ENCODE peak calls at places on chromosomes 2 and 18, in five cellular contexts. A, H, V, W and I are unnamed samples.

GRCh38 chr2:235542728-235543125 is 48.9 kb downstream of the AGAP1 start:
- DNase-seq in V (no peak), W (no peak), H (no peak), A (no peak), I (no peak)

GRCh38 chr2:207765960-207766582 is 3.6 kb downstream of the FZD5 start:
- DNase-seq in A (no peak), W (no peak), V (no peak), H (no peak), I (no peak)

GRCh38 chr18:10336749-10337148 is 117.7 kb upstream of the APCDD1 start:
- DNase-seq in W (no peak), V (no peak), A (no peak), H (no peak), I (no peak)

GRCh38 chr2:117856415-117857210 is 42.1 kb downstream of the DDX18 start:
- DNase-seq in W (no peak), H (no peak), A (no peak), V (peak; percentile 96), I (peak; percentile 98)

GRCh38 chr2:239695106-239695727 is 294.4 kb upstream of the HDAC4 start:
- DNase-seq in A (no peak), H (no peak), W (no peak), V (no peak), I (no peak)

GRCh38 chr2:64478502-64479230 is 24.7 kb downstream of the LGALSL start:
- DNase-seq in V (no peak), W (no peak), A (no peak), H (no peak), I (no peak)

GRCh38 chr18:34738173-34738894 is 28.2 kb downstream of the DTNA start:
- DNase-seq in V (peak; percentile 56), W (no peak), A (no peak), H (no peak), I (peak; percentile 45)

GRCh38 chr2:159054032-159054334 is 85.5 kb downstream of the TANC1 start:
- DNase-seq in W (no peak), H (no peak), A (no peak), V (no peak), I (no peak)

GRCh38 chr2:216339456-216340279 is 32.6 kb downstream of the MARCHF4 start:
- DNase-seq in V (peak; percentile 71), H (no peak), A (no peak), W (no peak), I (peak; percentile 63)

GRCh38 chr18:59674534-59674933 is 22.7 kb downstream of the CCBE1 start:
- DNase-seq in A (no peak), H (no peak), W (no peak), V (no peak), I (no peak)

GRCh38 chr2:238613610-238614009 is 186.9 kb downstream of the ASB1 start:
- DNase-seq in H (no peak), W (no peak), A (no peak), V (no peak), I (no peak)

GRCh38 chr18:74283255-74283554 is 8.6 kb downstream of the CYB5A start:
- DNase-seq in H (no peak), W (no peak), V (no peak), A (no peak), I (no peak)

GRCh38 chr2:164910091-164910899 is 45.0 kb downstream of the SLC38A11 start:
- DNase-seq in V (peak; percentile 82), H (no peak), W (no peak), A (no peak), I (peak; percentile 94)

GRCh38 chr18:11802586-11802985 is 48.6 kb upstream of the CHMP1B start:
- DNase-seq in V (no peak), H (no peak), A (no peak), W (no peak), I (no peak)

GRCh38 chr2:154697422-154698237 is 865 bp upstream of the KCNJ3 start:
- DNase-seq in W (no peak), A (no peak), V (peak; percentile 1), H (peak; percentile 22), I (no peak)

GRCh38 chr2:10410001-10410671 is 38.0 kb downstream of the ODC1 start:
- DNase-seq in V (peak; percentile 66), W (peak; percentile 90), A (no peak), H (no peak), I (no peak)

GRCh38 chr2:187078297-187078696 is 229.3 kb upstream of the ZSWIM2 start:
- DNase-seq in H (no peak), A (no peak), W (peak; percentile 12), V (peak; percentile 14), I (peak; percentile 34)

GRCh38 chr2:161954103-161954502 is 119.9 kb downstream of the DPP4 start:
- DNase-seq in V (no peak), H (no peak), W (no peak), A (no peak), I (peak; percentile 6)

GRCh38 chr2:20350753-20351554 is at the start of gene PUM2:
- DNase-seq in W (peak; percentile 99), H (peak; percentile 90), A (peak; percentile 82), V (peak; percentile 84), I (peak; percentile 97)

GRCh38 chr2:48313036-48313877 is 216.7 kb upstream of the STON1 start:
- DNase-seq in H (no peak), W (no peak), V (no peak), A (no peak), I (no peak)

GRCh38 chr2:107936427-107937359 is 49.6 kb upstream of the SLC5A7 start:
- DNase-seq in A (no peak), V (no peak), W (peak; percentile 47), H (no peak), I (peak; percentile 20)

GRCh38 chr2:64114063-64114911 is 29.9 kb downstream of the PELI1 start:
- DNase-seq in A (no peak), V (peak; percentile 92), W (no peak), H (no peak), I (peak; percentile 84)

GRCh38 chr2:24855703-24856102 is 62.5 kb downstream of the CENPO start:
- DNase-seq in H (peak; percentile 73), A (no peak), W (peak; percentile 62), V (peak; percentile 24), I (peak; percentile 67)

GRCh38 chr2:42125887-42126594 is 43.1 kb upstream of the EML4 start:
- DNase-seq in A (no peak), H (no peak), V (peak; percentile 58), W (no peak), I (no peak)

GRCh38 chr2:158685646-158686045 is 109.5 kb upstream of the DAPL1 start:
- DNase-seq in A (no peak), H (no peak), W (no peak), V (no peak), I (no peak)

GRCh38 chr2:162022290-162022945 is 51.6 kb downstream of the DPP4 start:
- DNase-seq in A (no peak), W (no peak), V (peak; percentile 65), H (no peak), I (peak; percentile 53)

GRCh38 chr18:80200171-80200931 is 47.0 kb downstream of the PARD6G start:
- DNase-seq in V (no peak), W (peak; percentile 39), A (no peak), H (no peak), I (peak; percentile 20)

GRCh38 chr2:118058979-118059378 is 29.3 kb upstream of the INSIG2 start:
- DNase-seq in A (no peak), H (no peak), V (peak; percentile 63), W (no peak), I (peak; percentile 14)

GRCh38 chr2:188295067-188295685 is 3.5 kb downstream of the GULP1 start:
- DNase-seq in A (no peak), W (no peak), V (peak; percentile 8), H (no peak), I (no peak)
- H3K4me3 ChIP-seq in A (no peak overlapping the region), W (no peak overlapping the region), V (no peak overlapping the region), H (peak overlapping the region; percentile 83), I (no peak overlapping the region)

GRCh38 chr2:8926356-8926755 is 77.1 kb downstream of the MBOAT2 start:
- DNase-seq in W (no peak), A (peak; percentile 15), V (no peak), H (no peak), I (no peak)
- H3K4me3 ChIP-seq in W (no peak overlapping the region), A (no peak overlapping the region), V (no peak overlapping the region), H (no peak overlapping the region), I (no peak overlapping the region)

GRCh38 chr2:201150454-201151020 is 32.4 kb upstream of the CASP10 start:
- DNase-seq in H (no peak), V (no peak), A (no peak), W (no peak), I (no peak)
- H3K4me3 ChIP-seq in H (no peak overlapping the region), V (peak overlapping the region; percentile 3), A (no peak overlapping the region), W (no peak overlapping the region), I (no peak overlapping the region)

GRCh38 chr2:30408961-30409387 is 38.1 kb upstream of the LCLAT1 start:
- DNase-seq in W (no peak), H (no peak), A (no peak), V (peak; percentile 84), I (no peak)
- H3K4me3 ChIP-seq in W (no peak overlapping the region), H (no peak overlapping the region), A (no peak overlapping the region), V (no peak overlapping the region), I (no peak overlapping the region)

DNA sequence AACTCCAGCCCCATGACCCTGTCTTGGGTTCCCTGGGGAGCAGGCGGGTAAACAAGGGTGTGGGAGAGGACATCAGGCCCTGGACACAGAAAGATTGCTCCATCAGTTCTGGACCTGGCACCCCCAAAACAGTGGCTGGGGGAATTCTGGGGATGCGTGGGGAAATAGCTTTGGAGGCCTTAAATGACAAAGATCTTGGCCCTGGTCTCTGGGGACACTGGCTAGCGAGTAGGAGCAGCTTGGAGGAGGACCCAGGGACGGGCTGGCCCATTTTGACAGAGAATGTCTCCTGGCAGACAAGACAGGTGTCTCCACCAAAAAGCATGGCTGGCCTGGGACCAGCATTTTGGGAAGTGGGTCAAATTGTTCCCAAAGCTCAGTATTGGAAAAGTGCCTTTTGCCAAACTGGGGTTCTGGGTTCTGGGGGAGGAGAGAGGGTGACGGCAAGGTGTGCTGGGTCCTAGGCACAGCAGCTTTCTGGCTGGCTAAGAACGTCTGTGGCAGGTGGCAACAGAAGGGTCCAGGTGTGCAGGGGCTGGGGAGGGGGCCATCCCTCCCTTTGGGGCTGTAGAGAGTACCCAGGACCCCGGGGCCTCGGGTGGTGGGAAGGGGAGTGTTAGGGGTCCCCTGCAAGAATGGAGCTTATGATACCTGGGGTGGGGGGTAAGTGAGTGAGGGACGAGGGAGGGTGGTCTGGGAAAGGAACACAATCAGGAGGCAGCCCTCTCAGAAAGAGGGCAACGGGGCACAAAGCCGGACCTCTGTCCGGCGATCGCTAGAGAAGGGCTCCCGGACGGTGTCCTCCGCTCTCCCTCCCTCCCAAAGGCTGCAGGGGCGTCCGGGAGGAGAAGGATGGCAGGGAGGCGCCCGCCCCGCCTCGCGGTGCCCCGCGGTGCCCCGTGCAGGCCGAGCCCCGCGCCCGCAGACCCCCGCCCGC is 557 bp downstream of the CYRIA start:
- DNase-seq in V (no peak), H (peak; percentile 27), W (peak; percentile 51), A (no peak), I (no peak)
- H3K4me3 ChIP-seq in V (peak overlapping the region; percentile 60), H (peak overlapping the region; percentile 56), W (peak overlapping the region; percentile 68), A (peak overlapping the region; percentile 38), I (peak overlapping the region; percentile 71)

DNA sequence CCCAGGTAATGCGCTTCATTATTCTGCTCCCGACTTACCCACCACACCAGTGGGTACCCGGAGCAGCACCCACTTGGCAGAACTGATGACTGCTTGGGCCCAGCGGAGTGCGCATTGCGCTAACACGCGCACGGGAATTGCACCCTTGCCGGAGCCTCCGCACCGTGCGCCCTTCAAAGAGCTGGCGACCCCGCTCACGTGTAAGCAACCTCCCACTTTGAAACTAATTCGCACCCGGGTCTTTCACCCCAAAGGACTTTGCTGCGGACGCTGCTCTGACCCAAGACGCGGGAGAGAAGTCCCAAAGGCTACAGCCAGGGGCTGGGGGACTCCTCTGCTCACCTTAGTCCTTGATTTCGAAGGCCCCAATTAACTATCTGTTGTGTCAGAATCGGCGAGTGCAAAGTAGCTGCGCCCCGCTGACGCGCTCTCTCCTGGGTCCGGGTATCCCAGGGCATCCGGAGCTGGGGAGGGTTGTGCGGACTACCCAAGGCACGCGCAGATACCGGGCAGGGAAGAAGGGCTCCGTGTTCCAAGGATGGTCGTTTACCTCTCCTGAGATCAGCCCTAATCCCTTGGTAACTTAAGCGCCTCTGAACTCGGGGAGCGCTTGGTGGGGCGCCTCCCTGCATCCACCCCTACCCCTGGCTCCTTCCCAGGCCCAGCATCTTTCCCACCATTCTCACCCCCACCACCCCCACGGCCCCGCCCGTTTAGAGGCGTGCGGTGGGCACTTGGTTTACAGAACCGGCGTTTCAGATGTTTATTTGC is 13.1 kb upstream of the SATB2 start:
- DNase-seq in W (no peak), A (no peak), H (no peak), V (no peak), I (no peak)
- H3K4me3 ChIP-seq in W (no peak overlapping the region), A (peak overlapping the region; percentile 26), H (peak overlapping the region; percentile 13), V (peak overlapping the region; percentile 34), I (no peak overlapping the region)